ENCODE peak calls at places on chromosomes 4 and X, in nine cellular contexts. P, K, D, N, O, V, L, C and G are unnamed samples. For H3K4me1 and H3K9me3, the result is how much of the 10 kb centered on the place peaks cover.

GRCh38 chr4:23789765-23790164 is 100.1 kb downstream of the PPARGC1A start:
- DNase-seq in P (no peak), K (no peak), D (peak), N (no peak), O (peak), V (no peak), L (no peak), C (peak), G (no peak)

GRCh38 chr4:121989715-121990114 is 37.9 kb upstream of the TRPC3 start:
- DNase-seq in P (no peak), K (no peak), D (no peak), N (no peak), O (peak), V (no peak), L (peak), C (no peak), G (no peak)

GRCh38 chr4:1852904-1853623 is 2.9 kb downstream of the LETM1 start:
- DNase-seq in P (no peak), K (no peak), D (no peak), N (no peak), O (no peak), V (no peak), L (peak), C (no peak), G (no peak)

GRCh38 chrX:115234220-115234557 is 293 bp upstream of the LRCH2 start:
- DNase-seq in P (no peak), K (no peak), D (no peak), N (no peak), O (peak), V (no peak), L (no peak), C (no peak), G (no peak)

GRCh38 chr4:1316537-1317168 is 27.0 kb downstream of the MAEA start:
- DNase-seq in P (no peak), K (no peak), D (no peak), N (no peak), O (no peak), V (no peak), L (no peak), C (no peak), G (no peak)

GRCh38 chr4:146654976-146655761 is 16.5 kb downstream of the POU4F2 start:
- DNase-seq in P (no peak), K (no peak), D (no peak), N (no peak), O (peak), V (no peak), L (no peak), C (no peak), G (peak)

GRCh38 chr4:121189811-121190210 is 25.7 kb upstream of the TNIP3 start:
- DNase-seq in P (peak), K (no peak), D (peak), N (no peak), O (no peak), V (no peak), L (no peak), C (no peak), G (no peak)

GRCh38 chr4:114807759-114808404 is 209.3 kb downstream of the UGT8 start:
- DNase-seq in P (peak), K (peak), D (peak), N (no peak), O (peak), V (no peak), L (peak), C (no peak), G (no peak)

GRCh38 chrX:15512401-15512965 is 11.9 kb downstream of the BMX start:
- DNase-seq in P (no peak), K (no peak), D (no peak), N (no peak), O (no peak), V (no peak), L (no peak), C (no peak), G (no peak)

GRCh38 chrX:74506310-74507115 is 85.2 kb downstream of the SLC16A2 start:
- DNase-seq in P (no peak), K (no peak), D (no peak), N (no peak), O (no peak), V (no peak), L (no peak), C (no peak), G (no peak)

GRCh38 chr4:19913670-19914069 is 338.0 kb upstream of the SLIT2 start:
- DNase-seq in P (no peak), K (no peak), D (no peak), N (no peak), O (no peak), V (no peak), L (no peak), C (no peak), G (no peak)

GRCh38 chr4:156255608-156256007 is 301.9 kb upstream of the CTSO start:
- DNase-seq in P (no peak), K (no peak), D (no peak), N (no peak), O (no peak), V (no peak), L (no peak), C (no peak), G (no peak)

GRCh38 chrX:41276661-41277506 is 57.1 kb upstream of the DDX3X start:
- DNase-seq in P (no peak), K (no peak), D (no peak), N (no peak), O (peak), V (no peak), L (no peak), C (no peak), G (no peak)

GRCh38 chrX:12610079-12610478 is 181.1 kb upstream of the PRPS2 start:
- DNase-seq in P (no peak), K (no peak), D (no peak), N (no peak), O (peak), V (no peak), L (no peak), C (no peak), G (no peak)

GRCh38 chr4:142497606-142498005 is 348.5 kb downstream of the INPP4B start:
- DNase-seq in P (no peak), K (no peak), D (no peak), N (no peak), O (no peak), V (no peak), L (no peak), C (no peak), G (no peak)

GRCh38 chr4:22515145-22515887 is 550 bp downstream of the ADGRA3 start:
- DNase-seq in P (peak), K (peak), D (peak), N (peak), O (peak), V (peak), L (peak), C (peak), G (peak)

GRCh38 chr4:157600583-157600982 is 380.1 kb downstream of the GRIA2 start:
- DNase-seq in P (no peak), K (no peak), D (no peak), N (no peak), O (no peak), V (no peak), L (no peak), C (no peak), G (no peak)

GRCh38 chrX:3697701-3698279 is 15.7 kb downstream of the PRKX start:
- DNase-seq in P (no peak), K (no peak), D (no peak), N (peak), O (peak), V (no peak), L (no peak), C (no peak), G (no peak)

GRCh38 chr4:122639181-122639580 is 18.3 kb upstream of the IL21 start:
- DNase-seq in P (peak), K (no peak), D (no peak), N (no peak), O (no peak), V (no peak), L (no peak), C (no peak), G (no peak)

GRCh38 chrX:78658851-78659744 is at the start of gene RTL3:
- DNase-seq in P (no peak), K (no peak), D (no peak), N (no peak), O (peak), V (no peak), L (no peak), C (no peak), G (no peak)

GRCh38 chr4:72987741-72988729 is 81.5 kb downstream of the COX18 start:
- DNase-seq in P (no peak), K (no peak), D (no peak), N (no peak), O (no peak), V (no peak), L (no peak), C (no peak), G (no peak)

GRCh38 chr4:101039367-101039766 is 308.0 kb downstream of the PPP3CA start:
- DNase-seq in P (no peak), K (no peak), D (no peak), N (no peak), O (no peak), V (no peak), L (no peak), C (no peak), G (no peak)

GRCh38 chr4:40423735-40424134 is 88.6 kb downstream of the CHRNA9 start:
- DNase-seq in P (no peak), K (peak), D (no peak), N (no peak), O (peak), V (no peak), L (no peak), C (no peak), G (no peak)

GRCh38 chrX:41085105-41085882 is at the start of gene USP9X:
- DNase-seq in P (peak), K (peak), D (peak), N (peak), O (peak), V (peak), L (peak), C (peak), G (peak)

GRCh38 chrX:10722804-10723364 is 102.5 kb upstream of the MID1 start:
- DNase-seq in P (peak), K (peak), D (peak), N (no peak), O (peak), V (peak), L (peak), C (no peak), G (no peak)

GRCh38 chrX:49230500-49231232 is 2.5 kb downstream of the CACNA1F start:
- DNase-seq in P (peak), K (no peak), D (peak), N (peak), O (no peak), V (no peak), L (peak), C (peak), G (peak)

GRCh38 chr4:148152868-148153630 is 289.2 kb downstream of the NR3C2 start:
- DNase-seq in P (no peak), K (no peak), D (no peak), N (no peak), O (no peak), V (no peak), L (no peak), C (no peak), G (no peak)

DNA sequence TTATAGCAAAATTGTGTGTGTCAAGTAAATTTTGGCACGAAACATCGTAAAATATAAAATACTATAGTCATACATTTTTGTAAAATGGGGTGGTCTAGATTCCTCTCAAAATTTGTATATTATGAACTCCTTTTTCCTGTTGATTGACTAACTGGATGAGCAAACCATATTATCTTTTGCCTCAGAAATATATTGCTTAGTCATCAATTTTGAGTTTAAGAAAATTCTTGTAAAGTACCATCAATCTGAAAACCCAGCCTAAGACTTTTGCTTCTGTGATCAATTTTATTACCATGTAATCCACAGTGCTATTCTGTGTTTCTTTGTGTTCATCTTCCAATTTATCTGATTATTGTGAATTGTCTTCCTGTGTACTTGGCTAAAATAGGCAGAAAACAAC is 98.0 kb upstream of the PCDH18 start:
- DNase-seq in P (no peak), K (no peak), D (no peak), N (no peak), O (no peak), V (no peak), L (no peak), C (no peak), G (no peak)
- H3K4me1 ChIP-seq in P (under half), K (under half), D (under half), N (under half), O (under half), V (under half), L (under half), C (under half), G (under half)

GRCh38 chrX:17373337-17373736 is 1.7 kb upstream of the NHS start:
- DNase-seq in P (no peak), K (no peak), D (no peak), N (no peak), O (no peak), V (no peak), L (no peak), C (no peak), G (no peak)

GRCh38 chrX:17376381-17377046 is 1.5 kb downstream of the NHS start:
- DNase-seq in P (no peak), K (peak), D (no peak), N (no peak), O (no peak), V (no peak), L (no peak), C (no peak), G (no peak)

GRCh38 chrX:17375361-17375630 is 296 bp downstream of the NHS start:
- DNase-seq in P (no peak), K (no peak), D (no peak), N (no peak), O (no peak), V (no peak), L (no peak), C (no peak), G (no peak)

GRCh38 chrX:17375631-17376380 is 806 bp downstream of the NHS start:
- DNase-seq in P (no peak), K (peak), D (no peak), N (no peak), O (peak), V (peak), L (no peak), C (no peak), G (peak)

GRCh38 chrX:17374619-17375360 is at the start of gene NHS:
- DNase-seq in P (no peak), K (peak), D (peak), N (no peak), O (peak), V (peak), L (peak), C (peak), G (peak)
- TF ChIP-seq CTCF in P (no peak), K (peak), D (peak), N (peak), O (peak), V (peak), L (no peak), C (peak), G (peak)

DNA sequence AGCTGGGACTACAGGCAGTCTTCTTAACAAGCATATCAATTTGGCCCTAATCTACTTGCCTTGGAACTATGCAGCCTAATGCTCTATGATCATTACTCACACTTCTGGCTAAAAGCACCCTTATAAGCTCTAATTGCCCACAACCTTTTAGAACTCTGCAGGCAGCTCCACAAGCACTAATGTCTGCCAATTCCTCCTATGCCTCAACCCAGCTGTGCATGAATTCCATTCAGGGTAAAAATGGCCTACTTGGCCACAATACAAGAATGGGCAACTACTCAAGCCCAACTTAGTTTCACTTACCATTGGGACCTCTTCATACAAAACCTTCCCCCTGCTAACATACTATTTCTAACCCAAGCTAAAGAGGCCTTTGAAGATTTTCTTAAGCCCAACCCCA is 51.7 kb downstream of the ZNF718 start:
- DNase-seq in P (no peak), K (no peak), D (no peak), N (no peak), O (no peak), V (no peak), L (no peak), C (no peak), G (no peak)
- H3K9me3 ChIP-seq in P (under half), K (under half), D (half or more), N (half or more), O (under half), V (under half), L (under half), C (half or more), G (half or more)

GRCh38 chr4:76968937-76969336 is 19.4 kb downstream of the SEPTIN11 start:
- DNase-seq in P (no peak), K (no peak), D (no peak), N (no peak), O (no peak), V (no peak), L (no peak), C (no peak), G (no peak)

GRCh38 chr4:76974150-76974549 is 24.6 kb downstream of the SEPTIN11 start:
- DNase-seq in P (no peak), K (no peak), D (no peak), N (peak), O (no peak), V (no peak), L (no peak), C (no peak), G (no peak)

GRCh38 chr4:76966024-76966579 is 16.6 kb downstream of the SEPTIN11 start:
- DNase-seq in P (no peak), K (no peak), D (no peak), N (no peak), O (no peak), V (no peak), L (no peak), C (no peak), G (no peak)

GRCh38 chr4:76969493-76969892 is 19.9 kb downstream of the SEPTIN11 start:
- DNase-seq in P (no peak), K (no peak), D (no peak), N (no peak), O (no peak), V (no peak), L (peak), C (no peak), G (no peak)

GRCh38 chr4:76969941-76970529 is 20.5 kb downstream of the SEPTIN11 start:
- DNase-seq in P (no peak), K (no peak), D (no peak), N (no peak), O (no peak), V (no peak), L (no peak), C (no peak), G (no peak)
- H3K4me1 ChIP-seq in P (under half), K (under half), D (under half), N (under half), O (under half), V (under half), L (under half), C (under half), G (under half)

DNA sequence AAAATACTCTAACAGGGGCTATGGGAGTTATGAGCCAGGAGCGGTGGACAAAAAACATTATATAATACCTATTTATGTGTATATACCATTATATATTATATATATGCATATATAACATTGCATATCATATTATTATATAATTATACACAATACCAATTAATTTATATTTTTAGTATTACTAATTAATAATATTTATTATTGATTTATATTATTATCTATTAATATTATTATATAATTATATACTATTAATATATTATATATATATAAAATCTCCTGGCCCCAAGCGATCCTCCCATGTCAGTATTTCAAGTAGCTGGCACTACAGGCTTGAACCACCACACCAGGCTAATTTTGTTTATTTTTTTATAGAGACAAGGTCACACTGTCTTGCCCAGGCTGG is 73.8 kb upstream of the JADE1 start:
- DNase-seq in P (no peak), K (no peak), D (no peak), N (no peak), O (no peak), V (no peak), L (no peak), C (no peak), G (no peak)
- TF ChIP-seq CTCF in P (no peak), K (no peak), D (no peak), N (no peak), O (no peak), V (no peak), L (no peak), C (no peak), G (no peak)

GRCh38 chrX:97294016-97294415 is 410.3 kb downstream of the RPA4 start:
- DNase-seq in P (no peak), K (no peak), D (no peak), N (no peak), O (no peak), V (no peak), L (no peak), C (no peak), G (no peak)
- H3K9me3 ChIP-seq in P (under half), K (under half), D (under half), N (under half), O (under half), V (under half), L (under half), C (under half), G (under half)

GRCh38 chr4:85587952-85588351 is 113.0 kb downstream of the ARHGAP24 start:
- DNase-seq in P (no peak), K (no peak), D (no peak), N (no peak), O (no peak), V (no peak), L (no peak), C (no peak), G (no peak)
- H3K4me1 ChIP-seq in P (under half), K (under half), D (under half), N (under half), O (under half), V (under half), L (under half), C (under half), G (under half)

GRCh38 chr4:42865572-42866189 is 26.8 kb upstream of the GRXCR1 start:
- DNase-seq in P (peak), K (peak), D (peak), N (no peak), O (peak), V (peak), L (peak), C (no peak), G (no peak)
- TF ChIP-seq CTCF in P (peak), K (peak), D (peak), N (peak), O (peak), V (peak), L (peak), C (peak), G (peak)

DNA sequence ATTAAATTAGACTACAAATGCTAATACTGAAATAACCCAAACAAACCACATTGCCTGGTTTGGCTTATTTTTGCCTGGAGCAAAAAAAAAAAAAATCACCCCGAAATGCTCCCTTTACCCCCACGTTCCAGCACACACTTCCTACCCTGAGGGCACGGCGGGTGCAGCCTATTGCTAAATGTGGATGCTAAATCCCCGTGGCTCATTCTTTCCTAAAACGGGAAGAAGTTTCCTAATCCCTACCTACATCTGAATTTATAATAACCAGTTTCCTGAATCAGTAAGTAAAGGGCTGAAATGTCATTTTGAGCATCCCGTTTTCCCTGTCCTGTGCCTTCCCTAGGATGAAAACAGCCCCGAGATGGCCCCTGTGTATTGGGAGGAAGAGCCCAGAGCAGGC is 97.0 kb downstream of the ABLIM2 start:
- DNase-seq in P (no peak), K (no peak), D (no peak), N (no peak), O (no peak), V (no peak), L (no peak), C (no peak), G (no peak)
- H3K9me3 ChIP-seq in P (under half), K (under half), D (under half), N (under half), O (under half), V (under half), L (under half), C (under half), G (under half)